ENCODE peak calls at places on chromosomes 13 and 19, in four cellular contexts. P, X, C and N are unnamed samples.

GRCh38 chr13:48831248-48831647 is 144.5 kb upstream of the FNDC3A start:
- DNase-seq in P (no peak), X (no peak), C (no peak), N (no peak)

GRCh38 chr13:50387124-50387581 is 371.9 kb downstream of the KCNRG start:
- DNase-seq in P (peak; percentile 25), X (peak; percentile 69), C (peak; percentile 23), N (peak; percentile 66)

GRCh38 chr13:105638446-105638845 is 897.0 kb downstream of the EFNB2 start:
- DNase-seq in P (no peak), X (no peak), C (no peak), N (no peak)

GRCh38 chr13:51148952-51149573 is 38.0 kb upstream of the C13orf42 start:
- DNase-seq in P (no peak), X (peak; percentile 44), C (no peak), N (peak; percentile 68)

GRCh38 chr13:112217431-112217830 is 150.5 kb downstream of the SOX1 start:
- DNase-seq in P (no peak), X (no peak), C (no peak), N (no peak)

GRCh38 chr13:59261928-59262488 is 901.7 kb downstream of the DIAPH3 start:
- DNase-seq in P (peak; percentile 4), X (peak; percentile 12), C (no peak), N (no peak)

GRCh38 chr13:61432029-61432428 is 16.4 kb upstream of the PCDH20 start:
- DNase-seq in P (no peak), X (no peak), C (no peak), N (no peak)

GRCh38 chr19:581399-582111 is 8.1 kb upstream of the HCN2 start:
- DNase-seq in P (no peak), X (no peak), C (no peak), N (no peak)

GRCh38 chr19:46648070-46648960 is 12.3 kb upstream of the GNG8 start:
- DNase-seq in P (no peak), X (no peak), C (no peak), N (no peak)

GRCh38 chr19:6060600-6061391 is 49.5 kb downstream of the RFX2 start:
- DNase-seq in P (no peak), X (no peak), C (peak; percentile 93), N (no peak)

GRCh38 chr13:75369986-75370385 is 112.0 kb downstream of the TBC1D4 start:
- DNase-seq in P (no peak), X (no peak), C (no peak), N (no peak)

GRCh38 chr13:59843040-59843439 is 320.7 kb downstream of the DIAPH3 start:
- DNase-seq in P (peak; percentile 59), X (no peak), C (no peak), N (no peak)

GRCh38 chr13:23870356-23871146 is 18.6 kb downstream of the MIPEP start:
- DNase-seq in P (no peak), X (no peak), C (no peak), N (no peak)

GRCh38 chr13:39616087-39616694 is 13.2 kb upstream of the LHFPL6 start:
- DNase-seq in P (peak; percentile 56), X (peak; percentile 78), C (peak; percentile 51), N (peak; percentile 54)

GRCh38 chr19:43780706-43781525 is at the start of gene KCNN4:
- DNase-seq in P (no peak), X (no peak), C (peak; percentile 78), N (no peak)

GRCh38 chr13:94711561-94712286 is 621 bp downstream of the SOX21 start:
- DNase-seq in P (no peak), X (no peak), C (peak; percentile 48), N (peak; percentile 41)

GRCh38 chr13:101572456-101572855 is 120.0 kb downstream of the ITGBL1 start:
- DNase-seq in P (no peak), X (no peak), C (no peak), N (no peak)

GRCh38 chr13:73757471-73758233 is 376.6 kb downstream of the KLF12 start:
- DNase-seq in P (no peak), X (no peak), C (no peak), N (no peak)

GRCh38 chr13:42333613-42334328 is 61.8 kb downstream of the AKAP11 start:
- DNase-seq in P (peak; percentile 16), X (peak; percentile 47), C (no peak), N (no peak)

GRCh38 chr13:111203742-111204386 is 88.8 kb downstream of the ARHGEF7 start:
- DNase-seq in P (no peak), X (no peak), C (no peak), N (no peak)

GRCh38 chr13:106570354-106570822 is 2.5 kb upstream of the ARGLU1 start:
- DNase-seq in P (no peak), X (peak; percentile 8), C (peak; percentile 55), N (peak; percentile 85)

GRCh38 chr19:40598918-40599307 is 2.3 kb upstream of the LTBP4 start:
- DNase-seq in P (no peak), X (no peak), C (no peak), N (no peak)

GRCh38 chr19:17081672-17082630 is 6.4 kb downstream of the MYO9B start:
- DNase-seq in P (no peak), X (no peak), C (no peak), N (no peak)

GRCh38 chr13:97506511-97506910 is 72.5 kb downstream of the RAP2A start:
- DNase-seq in P (no peak), X (no peak), C (no peak), N (no peak)

GRCh38 chr19:39411006-39411831 is 1.2 kb upstream of the PLEKHG2 start:
- DNase-seq in P (peak; percentile 88), X (no peak), C (no peak), N (no peak)

GRCh38 chr13:75263741-75264407 is 218.1 kb downstream of the TBC1D4 start:
- DNase-seq in P (no peak), X (no peak), C (no peak), N (no peak)

GRCh38 chr19:33186835-33187540 is 7.1 kb upstream of the LRP3 start:
- DNase-seq in P (no peak), X (no peak), C (no peak), N (peak; percentile 17)

GRCh38 chr13:30442854-30443379 is 20.6 kb downstream of the UBE2L5 start:
- DNase-seq in P (no peak), X (no peak), C (no peak), N (no peak)

GRCh38 chr13:85588359-85588758 is 210.9 kb downstream of the SLITRK6 start:
- DNase-seq in P (no peak), X (no peak), C (no peak), N (no peak)

GRCh38 chr19:47539747-47540311 is 25.0 kb upstream of the NAPA start:
- DNase-seq in P (no peak), X (no peak), C (no peak), N (no peak)

GRCh38 chr19:37932985-37933953 is 26.3 kb downstream of the SIPA1L3 start:
- DNase-seq in P (peak; percentile 38), X (no peak), C (no peak), N (peak; percentile 36)

GRCh38 chr19:50636317-50637085 is 3.2 kb downstream of the SYT3 start:
- DNase-seq in P (no peak), X (no peak), C (no peak), N (no peak)

GRCh38 chr13:52006491-52007245 is 4.6 kb downstream of the ATP7B start:
- DNase-seq in P (peak; percentile 50), X (no peak), C (no peak), N (no peak)

GRCh38 chr19:12113121-12113520 is 27.0 kb downstream of the ZNF20 start:
- DNase-seq in P (peak; percentile 51), X (no peak), C (no peak), N (no peak)

GRCh38 chr19:12112238-12112637 is 27.9 kb downstream of the ZNF20 start:
- DNase-seq in P (peak; percentile 79), X (no peak), C (no peak), N (no peak)

GRCh38 chr19:12117203-12117970 is 22.8 kb downstream of the ZNF20 start:
- DNase-seq in P (peak; percentile 27), X (no peak), C (peak; percentile 17), N (peak; percentile 40)

GRCh38 chr19:12111176-12111575 is 29.0 kb downstream of the ZNF20 start:
- DNase-seq in P (no peak), X (no peak), C (no peak), N (no peak)

DNA sequence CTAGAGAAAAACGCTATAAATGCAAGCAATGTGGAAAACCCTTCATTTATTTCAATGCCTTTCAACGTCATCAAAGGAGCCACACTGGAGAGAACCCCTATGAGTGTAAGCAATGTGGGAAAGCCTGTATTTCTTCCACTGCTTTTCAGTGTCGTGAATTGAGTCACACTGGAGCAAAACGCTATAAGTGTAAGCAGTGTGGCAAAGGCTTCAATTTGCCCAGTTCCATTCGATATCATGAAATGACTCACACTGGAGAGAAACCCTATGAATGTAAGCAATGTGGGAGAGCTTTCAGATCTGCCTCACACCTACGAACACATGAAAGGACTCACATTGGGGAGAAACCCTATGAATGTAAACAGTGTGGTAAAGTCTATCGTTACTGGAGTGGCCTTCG is 27.4 kb downstream of the ZNF20 start:
- DNase-seq in P (peak; percentile 61), X (no peak), C (no peak), N (no peak)
- TF ChIP-seq ELF4 in P (no peak), X (no peak), C (no peak), N (no peak)

GRCh38 chr13:99086149-99086868 is 108.4 kb upstream of the DOCK9 start:
- DNase-seq in P (no peak), X (peak; percentile 59), C (peak; percentile 80), N (peak; percentile 49)

GRCh38 chr13:99087130-99087953 is 109.5 kb upstream of the DOCK9 start:
- DNase-seq in P (peak; percentile 59), X (peak; percentile 94), C (peak; percentile 91), N (peak; percentile 95)

GRCh38 chr13:99087954-99088491 is 110.2 kb upstream of the DOCK9 start:
- DNase-seq in P (no peak), X (no peak), C (no peak), N (peak; percentile 52)

GRCh38 chr13:99085846-99086148 is 107.9 kb upstream of the DOCK9 start:
- DNase-seq in P (no peak), X (no peak), C (no peak), N (peak; percentile 47)

GRCh38 chr13:99086869-99087129 is 108.9 kb upstream of the DOCK9 start:
- DNase-seq in P (no peak), X (no peak), C (no peak), N (no peak)
- TF ChIP-seq ELF4 in P (no peak), X (no peak), C (no peak), N (no peak)

GRCh38 chr19:8020681-8021080 is 15.2 kb upstream of the ELAVL1 start:
- DNase-seq in P (no peak), X (no peak), C (no peak), N (no peak)

GRCh38 chr19:8022275-8022674 is 16.8 kb upstream of the ELAVL1 start:
- DNase-seq in P (no peak), X (no peak), C (peak; percentile 35), N (no peak)

GRCh38 chr19:8021374-8021773 is 15.9 kb upstream of the ELAVL1 start:
- DNase-seq in P (no peak), X (no peak), C (no peak), N (no peak)

GRCh38 chr19:8023371-8023770 is 17.9 kb upstream of the ELAVL1 start:
- DNase-seq in P (no peak), X (no peak), C (no peak), N (no peak)

GRCh38 chr19:8017808-8018207 is 12.4 kb upstream of the ELAVL1 start:
- DNase-seq in P (peak; percentile 45), X (peak; percentile 48), C (peak; percentile 57), N (no peak)
- TF ChIP-seq ELF4 in P (no peak), X (no peak), C (no peak), N (no peak)

DNA sequence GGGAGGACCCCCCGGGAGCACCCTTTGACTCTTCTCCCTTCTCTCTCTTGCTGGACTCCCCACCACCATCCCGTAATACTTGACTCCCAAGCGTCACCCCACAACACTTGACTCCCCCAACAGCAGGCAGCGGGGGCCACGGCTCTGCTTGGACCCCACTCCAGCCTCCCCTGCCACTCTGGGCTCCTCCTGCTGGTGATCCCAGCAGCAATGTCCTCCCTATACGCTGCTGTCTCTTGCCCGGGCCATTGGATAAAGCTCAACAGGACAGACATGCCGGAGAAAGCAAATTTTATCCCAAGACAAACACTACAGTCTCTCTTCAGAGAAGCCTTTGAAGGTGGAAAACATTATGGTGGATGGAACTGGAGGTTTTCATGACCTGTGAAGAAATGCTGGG is 20.4 kb upstream of the AMER2 start:
- DNase-seq in P (no peak), X (no peak), C (no peak), N (no peak)
- TF ChIP-seq ELF4 in P (no peak), X (no peak), C (no peak), N (no peak)